ENCODE peak calls at places on chromosomes 6 and 20, in seven cellular contexts. W is coronary artery, J is NCI-H1694 treated with DMSO at 0.1 percent for 48 hours, O is fibroblast of lung, C is NT2/D1, S is amygdala, R is dermis microvascular lymphatic vessel endothelial cell. T is an unnamed sample.

GRCh38 chr6:5525209-5525608 is 263.9 kb downstream of the FARS2 start:
- DNase-seq in W (no peak), J (no peak), O (peak), C (no peak), S (no peak), R (peak), T (no peak)

GRCh38 chr20:2695206-2695983 is 2.8 kb downstream of the EBF4 start:
- DNase-seq in W (no peak), J (no peak), O (no peak), C (no peak), S (no peak), R (no peak), T (no peak)

GRCh38 chr20:57301026-57301425 is 28.6 kb upstream of the SPO11 start:
- DNase-seq in W (no peak), J (no peak), O (no peak), C (no peak), S (no peak), R (no peak), T (no peak)

GRCh38 chr6:155188707-155189496 is 74.9 kb upstream of the CLDN20 start:
- DNase-seq in W (no peak), J (no peak), O (peak), C (no peak), S (peak), R (peak), T (no peak)

GRCh38 chr6:7108196-7108963 is 619 bp downstream of the RREB1 start:
- DNase-seq in W (peak), J (peak), O (peak), C (no peak), S (no peak), R (peak), T (no peak)

GRCh38 chr20:35005463-35005961 is 49.8 kb downstream of the MYH7B start:
- DNase-seq in W (peak), J (no peak), O (no peak), C (no peak), S (no peak), R (no peak), T (no peak)

GRCh38 chr20:63326314-63327228 is 33.6 kb downstream of the COL20A1 start:
- DNase-seq in W (no peak), J (no peak), O (no peak), C (no peak), S (no peak), R (no peak), T (no peak)

GRCh38 chr6:119157495-119157827 is 79.0 kb upstream of the FAM184A start:
- DNase-seq in W (no peak), J (no peak), O (no peak), C (no peak), S (no peak), R (no peak), T (no peak)

GRCh38 chr6:170266061-170266825 is 24.6 kb downstream of the DLL1 start:
- DNase-seq in W (no peak), J (no peak), O (peak), C (no peak), S (peak), R (no peak), T (no peak)

GRCh38 chr6:12277401-12277800 is 12.8 kb upstream of the EDN1 start:
- DNase-seq in W (no peak), J (no peak), O (no peak), C (no peak), S (no peak), R (no peak), T (no peak)

GRCh38 chr6:151018035-151018434 is 152.5 kb downstream of the MTHFD1L start:
- DNase-seq in W (no peak), J (no peak), O (no peak), C (no peak), S (no peak), R (peak), T (no peak)

GRCh38 chr6:127120787-127121636 is 2.5 kb downstream of the RSPO3 start:
- DNase-seq in W (no peak), J (peak), O (peak), C (peak), S (peak), R (peak), T (no peak)

GRCh38 chr6:126743051-126743450 is 375.4 kb upstream of the RSPO3 start:
- DNase-seq in W (no peak), J (no peak), O (no peak), C (no peak), S (no peak), R (no peak), T (no peak)

GRCh38 chr6:53347250-53347920 is 1.4 kb downstream of the ELOVL5 start:
- DNase-seq in W (no peak), J (no peak), O (peak), C (no peak), S (no peak), R (peak), T (no peak)

T was measured in NCI-H1417 treated with DMSO at 0.1 percent for 48 hours.